ENCODE peak calls at places on chromosome 11, in four cellular contexts. E is CD8-positive, alpha-beta T cell; B is lower lobe of right lung; O is C1 segment of cervical spinal cord. X is an unnamed sample.

GRCh38 chr11:45169310-45170072 is 23.1 kb downstream of the PRDM11 start:
- DNase-seq in E (no peak), B (no peak), O (no peak), X (no peak)

GRCh38 chr11:46916669-46917108 is 1.7 kb downstream of the LRP4 start:
- DNase-seq in E (no peak), B (no peak), O (no peak), X (no peak)

GRCh38 chr11:109648804-109649203 is 226.8 kb downstream of the C11orf87 start:
- DNase-seq in E (no peak), B (no peak), O (no peak), X (no peak)

GRCh38 chr11:14587203-14587602 is 56.4 kb upstream of the PDE3B start:
- DNase-seq in E (no peak), B (no peak), O (no peak), X (peak; percentile 26)

GRCh38 chr11:17883946-17884345 is 128.9 kb downstream of the SERGEF start:
- DNase-seq in E (no peak), B (no peak), O (no peak), X (no peak)

GRCh38 chr11:70741085-70741484 is 342.8 kb downstream of the CTTN start:
- DNase-seq in E (no peak), B (no peak), O (no peak), X (no peak)

GRCh38 chr11:3058753-3059664 is 1.8 kb upstream of the CARS1 start:
- DNase-seq in E (no peak), B (peak; percentile 30), O (no peak), X (no peak)

GRCh38 chr11:8047382-8047781 is 33.6 kb upstream of the TUB start:
- DNase-seq in E (no peak), B (no peak), O (no peak), X (no peak)

GRCh38 chr11:57800444-57801184 is 39.0 kb downstream of the CTNND1 start:
- DNase-seq in E (no peak), B (no peak), O (no peak), X (peak; percentile 93)

GRCh38 chr11:59207988-59208432 is 4.7 kb downstream of the MPEG1 start:
- DNase-seq in E (peak; percentile 44), B (no peak), O (no peak), X (peak; percentile 82)

GRCh38 chr11:3108183-3108721 is 51.0 kb upstream of the CARS1 start:
- DNase-seq in E (peak; percentile 17), B (peak; percentile 40), O (no peak), X (no peak)

GRCh38 chr11:21374381-21374780 is 705.0 kb downstream of the NELL1 start:
- DNase-seq in E (no peak), B (no peak), O (no peak), X (no peak)

GRCh38 chr11:123681007-123681406 is 26.6 kb upstream of the SCN3B start:
- DNase-seq in E (peak; percentile 23), B (no peak), O (no peak), X (no peak)

GRCh38 chr11:107695446-107695845 is 16.4 kb downstream of the SLN start:
- DNase-seq in E (no peak), B (no peak), O (no peak), X (no peak)

GRCh38 chr11:96122601-96123044 is 198.7 kb upstream of the MTMR2 start:
- DNase-seq in E (no peak), B (no peak), O (no peak), X (no peak)

GRCh38 chr11:107719557-107720304 is 7.9 kb upstream of the SLN start:
- DNase-seq in E (no peak), B (no peak), O (no peak), X (no peak)

GRCh38 chr11:107526197-107526596 is 39.3 kb downstream of the ALKBH8 start:
- DNase-seq in E (no peak), B (no peak), O (no peak), X (no peak)

GRCh38 chr11:1358286-1358685 is 31.4 kb upstream of the BRSK2 start:
- DNase-seq in E (no peak), B (no peak), O (no peak), X (no peak)

GRCh38 chr11:75261474-75261847 is 20.9 kb downstream of the TPBGL start:
- DNase-seq in E (peak; percentile 34), B (no peak), O (no peak), X (no peak)

GRCh38 chr11:94183886-94184264 is 55.2 kb downstream of the PANX1 start:
- DNase-seq in E (no peak), B (peak; percentile 71), O (peak; percentile 14), X (peak; percentile 25)

GRCh38 chr11:61776561-61777075 is 15.8 kb downstream of the TMEM258 start:
- DNase-seq in E (peak; percentile 57), B (peak; percentile 69), O (peak; percentile 24), X (peak; percentile 68)

GRCh38 chr11:120184946-120185677 is 25.7 kb upstream of the OAF start:
- DNase-seq in E (no peak), B (no peak), O (no peak), X (no peak)

GRCh38 chr11:64834723-64835615 is 9.5 kb downstream of the CDC42BPG start:
- DNase-seq in E (no peak), B (peak; percentile 80), O (no peak), X (no peak)

GRCh38 chr11:125451400-125452124 is 44.5 kb downstream of the FEZ1 start:
- DNase-seq in E (no peak), B (no peak), O (peak; percentile 74), X (peak; percentile 97)

GRCh38 chr11:44883277-44883676 is 67.4 kb downstream of the TP53I11 start:
- DNase-seq in E (no peak), B (no peak), O (no peak), X (no peak)

GRCh38 chr11:36713715-36714114 is 115.7 kb upstream of the RAG2 start:
- DNase-seq in E (no peak), B (no peak), O (peak; percentile 17), X (peak; percentile 80)

GRCh38 chr11:198236-198806 is 5.4 kb downstream of the SCGB1C1 start:
- DNase-seq in E (no peak), B (peak; percentile 42), O (no peak), X (no peak)

GRCh38 chr11:112128483-112129121 is 35.3 kb downstream of the IL18 start:
- DNase-seq in E (no peak), B (no peak), O (no peak), X (peak; percentile 82)

GRCh38 chr11:9280655-9281301 is 15.6 kb upstream of the DENND5A start:
- DNase-seq in E (peak; percentile 65), B (no peak), O (no peak), X (no peak)

GRCh38 chr11:96215094-96215782 is 127.8 kb downstream of the MAML2 start:
- DNase-seq in E (peak; percentile 46), B (no peak), O (no peak), X (no peak)

GRCh38 chr11:61333638-61334433 is 808 bp downstream of the TKFC start:
- DNase-seq in E (no peak), B (no peak), O (no peak), X (no peak)

GRCh38 chr11:10716122-10716521 is 22.6 kb upstream of the IRAG1 start:
- DNase-seq in E (no peak), B (no peak), O (no peak), X (no peak)

GRCh38 chr11:12087075-12087775 is 23.2 kb upstream of the MICAL2 start:
- DNase-seq in E (peak; percentile 54), B (peak; percentile 68), O (no peak), X (no peak)

GRCh38 chr11:18427240-18427639 is 15.1 kb downstream of the LDHC start:
- DNase-seq in E (no peak), B (no peak), O (no peak), X (no peak)

GRCh38 chr11:124644426-124645280 is 22.0 kb downstream of the TBRG1 start:
- DNase-seq in E (no peak), B (peak; percentile 51), O (no peak), X (peak; percentile 74)

GRCh38 chr11:11620966-11621880 is 582 bp downstream of the GALNT18 start:
- DNase-seq in E (no peak), B (peak; percentile 55), O (no peak), X (peak; percentile 14)

GRCh38 chr11:518463-519202 is 11.6 kb upstream of the RNH1 start:
- DNase-seq in E (peak; percentile 82), B (peak; percentile 95), O (no peak), X (peak; percentile 85)

GRCh38 chr11:86954288-86955110 is 696 bp downstream of the FZD4 start:
- DNase-seq in E (no peak), B (peak; percentile 52), O (no peak), X (no peak)

X was measured in pons.